ENCODE peak calls at places on chromosomes 11 and 22, in five cellular contexts. L, J, V, A and D are unnamed samples.

GRCh38 chr11:134636071-134636470 is 224.0 kb upstream of the B3GAT1 start:
- DNase-seq in L (no peak), J (no peak), V (no peak), A (no peak), D (no peak)

GRCh38 chr11:30342736-30343166 is 19.8 kb downstream of the ARL14EP start:
- DNase-seq in L (no peak), J (no peak), V (no peak), A (no peak), D (no peak)

GRCh38 chr11:72896431-72896830 is 82.2 kb downstream of the ATG16L2 start:
- DNase-seq in L (no peak), J (no peak), V (no peak), A (peak), D (no peak)

GRCh38 chr11:120562806-120563425 is 51.4 kb downstream of the GRIK4 start:
- DNase-seq in L (no peak), J (no peak), V (no peak), A (peak), D (no peak)

GRCh38 chr22:38313384-38313955 is 3.8 kb downstream of the CSNK1E start:
- DNase-seq in L (no peak), J (no peak), V (no peak), A (peak), D (no peak)

GRCh38 chr22:38415561-38416321 is 39.3 kb downstream of the KCNJ4 start:
- DNase-seq in L (peak), J (no peak), V (no peak), A (no peak), D (no peak)

GRCh38 chr11:63165710-63166310 is 21.8 kb upstream of the SLC22A24 start:
- DNase-seq in L (no peak), J (no peak), V (no peak), A (no peak), D (no peak)

GRCh38 chr11:64000740-64001514 is 14.7 kb downstream of the OTUB1 start:
- DNase-seq in L (no peak), J (no peak), V (no peak), A (no peak), D (no peak)

GRCh38 chr11:108224908-108225786 is 2.3 kb downstream of the ATM start:
- DNase-seq in L (no peak), J (no peak), V (no peak), A (no peak), D (no peak)

GRCh38 chr11:3169952-3170755 is 5.0 kb upstream of the OSBPL5 start:
- DNase-seq in L (no peak), J (no peak), V (no peak), A (no peak), D (no peak)

GRCh38 chr11:123386746-123387510 is 43.1 kb upstream of the GRAMD1B start:
- DNase-seq in L (no peak), J (no peak), V (no peak), A (peak), D (no peak)

GRCh38 chr11:5548440-5548839 is at the start of gene OR52H1:
- DNase-seq in L (no peak), J (no peak), V (no peak), A (no peak), D (no peak)

GRCh38 chr11:57597461-57597892 is at the start of gene SERPING1:
- DNase-seq in L (no peak), J (no peak), V (no peak), A (peak), D (no peak)

GRCh38 chr11:8110396-8110795 is 29.4 kb downstream of the TUB start:
- DNase-seq in L (no peak), J (no peak), V (no peak), A (no peak), D (no peak)

GRCh38 chr11:65558785-65559509 is 788 bp upstream of the LTBP3 start:
- DNase-seq in L (peak), J (peak), V (no peak), A (peak), D (no peak)

GRCh38 chr22:30234786-30235470 is 11.6 kb downstream of the LIF start:
- DNase-seq in L (no peak), J (no peak), V (no peak), A (peak), D (no peak)

GRCh38 chr11:14907411-14908213 is 15.6 kb upstream of the CYP2R1 start:
- DNase-seq in L (peak), J (peak), V (peak), A (peak), D (no peak)

GRCh38 chr22:44247346-44247745 is 65.4 kb downstream of the SHISAL1 start:
- DNase-seq in L (no peak), J (no peak), V (no peak), A (no peak), D (no peak)

GRCh38 chr11:119126675-119127268 is 5.4 kb downstream of the HINFP start:
- DNase-seq in L (no peak), J (no peak), V (no peak), A (no peak), D (no peak)

GRCh38 chr11:75298191-75298590 is 53.3 kb downstream of the ARRB1 start:
- DNase-seq in L (no peak), J (no peak), V (no peak), A (no peak), D (no peak)

GRCh38 chr11:66598993-66599392 is 6.0 kb downstream of the CCS start:
- DNase-seq in L (no peak), J (no peak), V (no peak), A (no peak), D (no peak)

GRCh38 chr11:105220175-105220574 is 80.6 kb upstream of the CARD18 start:
- DNase-seq in L (no peak), J (no peak), V (no peak), A (no peak), D (no peak)

GRCh38 chr22:19060356-19061009 is 61.7 kb downstream of the DGCR2 start:
- DNase-seq in L (no peak), J (no peak), V (no peak), A (no peak), D (no peak)

GRCh38 chr22:35467788-35468187 is 67.8 kb downstream of the MCM5 start:
- DNase-seq in L (no peak), J (peak), V (no peak), A (peak), D (no peak)

GRCh38 chr11:9201372-9202162 is 63.6 kb downstream of the DENND5A start:
- DNase-seq in L (no peak), J (no peak), V (no peak), A (no peak), D (no peak)

GRCh38 chr11:17486666-17487065 is 10.0 kb upstream of the ABCC8 start:
- DNase-seq in L (no peak), J (no peak), V (no peak), A (no peak), D (no peak)

GRCh38 chr11:114399903-114400221 is 449 bp downstream of the C11orf71 start:
- DNase-seq in L (peak), J (no peak), V (no peak), A (no peak), D (peak)

GRCh38 chr11:43573233-43573632 is 107.3 kb upstream of the HSD17B12 start:
- DNase-seq in L (peak), J (no peak), V (peak), A (no peak), D (no peak)

GRCh38 chr11:12269104-12269441 is 108.3 kb upstream of the PARVA start:
- DNase-seq in L (peak), J (no peak), V (no peak), A (peak), D (no peak)

GRCh38 chr11:62444271-62444833 is 25.5 kb downstream of the SCGB1A1 start:
- DNase-seq in L (peak), J (peak), V (no peak), A (peak), D (no peak)